ENCODE peak calls at places on chromosomes 3 and 15, in ten cellular contexts. H, W, F, A, N, V, E, R, U and L are unnamed samples.

GRCh38 chr15:67999320-68000100 is 54.6 kb upstream of the PIAS1 start:
- DNase-seq in H (no peak), W (no peak), F (no peak), A (no peak), N (no peak), V (no peak), E (no peak), R (no peak), U (no peak), L (no peak)

GRCh38 chr3:46931631-46932441 is 44.7 kb downstream of the CCDC12 start:
- DNase-seq in H (no peak), W (no peak), F (peak; percentile 41), A (no peak), N (no peak), V (no peak), E (peak; percentile 47), R (no peak), U (peak; percentile 84), L (no peak)

GRCh38 chr15:70033529-70034140 is 64.1 kb downstream of the TLE3 start:
- DNase-seq in H (no peak), W (no peak), F (peak; percentile 35), A (no peak), N (no peak), V (peak; percentile 49), E (no peak), R (no peak), U (no peak), L (peak; percentile 74)

GRCh38 chr3:67853520-67853919 is 199.1 kb upstream of the SUCLG2 start:
- DNase-seq in H (no peak), W (no peak), F (no peak), A (no peak), N (no peak), V (no peak), E (no peak), R (no peak), U (no peak), L (no peak)

GRCh38 chr3:72082776-72083477 is 298.0 kb upstream of the PROK2 start:
- DNase-seq in H (no peak), W (no peak), F (no peak), A (no peak), N (no peak), V (no peak), E (no peak), R (no peak), U (no peak), L (no peak)

GRCh38 chr3:99498544-99499234 is 139.7 kb upstream of the COL8A1 start:
- DNase-seq in H (peak; percentile 21), W (peak; percentile 78), F (peak; percentile 40), A (no peak), N (no peak), V (no peak), E (no peak), R (no peak), U (no peak), L (no peak)

GRCh38 chr3:4565806-4566501 is 72.8 kb downstream of the ITPR1 start:
- DNase-seq in H (no peak), W (no peak), F (no peak), A (no peak), N (no peak), V (no peak), E (no peak), R (no peak), U (no peak), L (no peak)

GRCh38 chr3:42263354-42264346 is 2.3 kb downstream of the CCK start:
- DNase-seq in H (peak; percentile 85), W (no peak), F (no peak), A (no peak), N (peak; percentile 79), V (no peak), E (no peak), R (no peak), U (no peak), L (no peak)

GRCh38 chr3:53846134-53846850 is at the start of the genes CHDH and IL17RB:
- DNase-seq in H (peak; percentile 78), W (peak; percentile 73), F (no peak), A (peak; percentile 31), N (peak; percentile 77), V (no peak), E (peak; percentile 94), R (peak; percentile 68), U (peak; percentile 92), L (no peak)

GRCh38 chr3:38397320-38397719 is 50.7 kb downstream of the XYLB start:
- DNase-seq in H (peak; percentile 75), W (no peak), F (peak; percentile 20), A (no peak), N (peak; percentile 60), V (peak; percentile 0), E (no peak), R (no peak), U (no peak), L (peak; percentile 13)

GRCh38 chr15:69735126-69735525 is 282.5 kb downstream of the RPLP1 start:
- DNase-seq in H (peak; percentile 50), W (no peak), F (peak; percentile 80), A (no peak), N (no peak), V (no peak), E (no peak), R (no peak), U (no peak), L (peak; percentile 43)

GRCh38 chr3:161454615-161455014 is 42.0 kb upstream of the OTOL1 start:
- DNase-seq in H (peak; percentile 43), W (no peak), F (no peak), A (no peak), N (no peak), V (no peak), E (no peak), R (no peak), U (no peak), L (no peak)

GRCh38 chr3:12138044-12138443 is 20.7 kb downstream of the TIMP4 start:
- DNase-seq in H (peak; percentile 53), W (no peak), F (no peak), A (no peak), N (peak; percentile 44), V (no peak), E (no peak), R (peak; percentile 33), U (no peak), L (no peak)

GRCh38 chr3:112004664-112005063 is 5.9 kb downstream of the TAGLN3 start:
- DNase-seq in H (no peak), W (no peak), F (no peak), A (no peak), N (no peak), V (no peak), E (no peak), R (no peak), U (no peak), L (no peak)

GRCh38 chr15:80072285-80072684 is 12.8 kb downstream of the ZFAND6 start:
- DNase-seq in H (peak; percentile 91), W (no peak), F (peak; percentile 77), A (no peak), N (no peak), V (peak; percentile 56), E (no peak), R (peak; percentile 46), U (no peak), L (peak; percentile 90)

GRCh38 chr3:96700322-96701315 is 113.8 kb upstream of the EPHA6 start:
- DNase-seq in H (peak; percentile 76), W (no peak), F (no peak), A (no peak), N (peak; percentile 38), V (no peak), E (no peak), R (no peak), U (no peak), L (no peak)
- TF ChIP-seq CTCF in H (peak; percentile 83), W (no peak), F (peak; percentile 56), A (no peak), N (peak; percentile 76), V (no peak), E (no peak), R (no peak), U (no peak), L (no peak)

GRCh38 chr3:79488407-79488806 is 279.4 kb downstream of the ROBO1 start:
- DNase-seq in H (no peak), W (no peak), F (no peak), A (no peak), N (no peak), V (no peak), E (no peak), R (no peak), U (no peak), L (no peak)

GRCh38 chr3:79491029-79491634 is 276.7 kb downstream of the ROBO1 start:
- DNase-seq in H (peak; percentile 9), W (no peak), F (peak; percentile 17), A (no peak), N (no peak), V (no peak), E (no peak), R (no peak), U (no peak), L (peak; percentile 61)

DNA sequence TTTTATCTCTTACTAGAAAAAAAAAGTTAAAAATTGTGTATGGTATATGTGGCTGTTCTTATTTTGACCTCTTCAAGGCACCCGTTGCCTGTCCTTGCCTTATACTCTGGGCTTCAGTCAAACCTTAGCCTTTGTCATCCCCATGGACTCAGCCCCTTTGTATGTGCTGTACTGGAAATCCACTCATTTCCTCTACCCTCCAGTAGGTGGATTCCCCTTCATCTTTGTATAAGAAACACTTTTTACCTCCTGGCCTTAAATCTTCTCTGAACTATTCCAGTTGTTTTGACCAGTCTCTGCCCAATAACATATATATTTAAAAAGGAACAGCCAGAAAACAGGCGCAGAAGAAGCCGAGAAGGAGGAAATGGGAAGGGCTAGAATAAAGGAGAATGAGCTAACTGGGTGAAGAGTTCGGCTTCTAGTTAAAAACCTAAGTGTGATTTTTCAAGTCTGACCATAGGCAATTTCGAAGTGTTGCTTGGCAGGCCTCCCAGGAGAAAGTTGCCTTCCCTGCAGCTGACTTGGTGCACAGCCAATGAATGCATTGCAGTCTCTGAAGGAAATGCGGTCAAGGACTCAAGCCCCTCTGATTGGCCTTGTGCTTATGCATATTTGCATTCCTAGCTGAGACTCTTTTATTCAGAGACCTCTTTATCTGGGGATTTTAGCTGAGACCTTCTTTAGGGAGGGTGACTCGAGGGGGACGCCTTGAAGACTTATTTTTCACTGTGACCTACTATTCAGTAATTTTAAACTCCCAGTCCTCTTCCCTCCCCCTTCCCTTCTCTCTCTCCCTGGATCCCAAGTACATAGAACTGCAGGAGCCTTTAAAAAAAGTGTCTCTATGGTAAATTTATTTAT is 277.4 kb downstream of the ROBO1 start:
- DNase-seq in H (peak; percentile 29), W (no peak), F (peak; percentile 76), A (no peak), N (peak; percentile 37), V (no peak), E (peak; percentile 75), R (no peak), U (peak; percentile 65), L (peak; percentile 94)
- TF ChIP-seq CTCF in H (peak; percentile 38), W (no peak), F (peak; percentile 32), A (no peak), N (peak; percentile 40), V (peak; percentile 13), E (no peak), R (no peak), U (no peak), L (peak; percentile 34)

GRCh38 chr3:58062469-58062868 is 54.2 kb downstream of the FLNB start:
- DNase-seq in H (no peak), W (no peak), F (no peak), A (no peak), N (no peak), V (no peak), E (no peak), R (no peak), U (no peak), L (no peak)
- TF ChIP-seq CTCF in H (no peak), W (no peak), F (no peak), A (no peak), N (no peak), V (no peak), E (no peak), R (no peak), U (no peak), L (no peak)

GRCh38 chr3:15120986-15121385 is 22.0 kb upstream of the RBSN start:
- DNase-seq in H (no peak), W (no peak), F (no peak), A (no peak), N (no peak), V (no peak), E (no peak), R (no peak), U (no peak), L (no peak)
- TF ChIP-seq CTCF in H (no peak), W (no peak), F (no peak), A (no peak), N (no peak), V (no peak), E (no peak), R (no peak), U (no peak), L (no peak)